ENCODE peak calls at places on chromosome 5, in seven cellular contexts. W is effector memory CD8-positive, alpha-beta T cell; B is cardiac muscle cell; A is CD8-positive, alpha-beta T cell; O is dorsolateral prefrontal cortex; T is stimulated activated naive CD8-positive, alpha-beta T cell treated with anti-CD3 and anti-CD28 coated beads, Interleukin-15, amount 100 ng/mL, for 72 hours; F is neural crest cell. K is an unnamed sample.

GRCh38 chr5:74040065-74040551 is 414.1 kb downstream of the ARHGEF28 start:
- DNase-seq in T (no peak), W (no peak), F (no peak), A (no peak), B (no peak), O (no peak), K (peak)

GRCh38 chr5:137933491-137933911 is 44.2 kb downstream of the PKD2L2 start:
- DNase-seq in A (no peak), B (no peak), T (no peak), W (no peak), O (no peak), F (no peak), K (no peak)

GRCh38 chr5:368162-369084 is 46.9 kb downstream of the AHRR start:
- DNase-seq in W (no peak), A (no peak), B (no peak), F (no peak), T (no peak), O (no peak), K (peak)

GRCh38 chr5:97375959-97376358 is 192.9 kb upstream of the RIOK2 start:
- DNase-seq in T (no peak), W (no peak), F (no peak), A (no peak), O (no peak), B (no peak), K (no peak)

GRCh38 chr5:181207214-181207959 is 2.4 kb upstream of the TRIM7 start:
- DNase-seq in W (peak), T (peak), B (peak), O (peak), F (peak), A (peak), K (peak)

GRCh38 chr5:32277782-32278181 is 35.0 kb downstream of the MTMR12 start:
- DNase-seq in B (no peak), T (no peak), O (no peak), A (no peak), F (no peak), W (no peak), K (no peak)

GRCh38 chr5:135977375-135977928 is 22.7 kb upstream of the LECT2 start:
- DNase-seq in T (peak), A (peak), W (peak), O (peak), B (peak), F (peak), K (peak)

GRCh38 chr5:113022661-113023060 is 46.1 kb downstream of the DCP2 start:
- DNase-seq in W (peak), A (no peak), F (no peak), B (no peak), O (no peak), T (no peak), K (no peak)

GRCh38 chr5:134835623-134836022 is 10.1 kb upstream of the C5orf24 start:
- DNase-seq in B (no peak), T (no peak), A (no peak), O (no peak), F (no peak), W (no peak), K (no peak)

K was measured in glutamatergic neuron.